ENCODE peak calls at places on chromosomes 3 and 15, in four cellular contexts. One of them, this sample, is unnamed. For H3K4me1, the result is how much of the 10 kb centered on the place peaks cover.

GRCh38 chr15:48790716-48791115 is 20.2 kb downstream of the CEP152 start:
- DNase-seq in ovary: no peak
- DNase-seq in thyroid gland: no peak
- DNase-seq in endothelial cell of umbilical vein: no peak
- DNase-seq in this sample: no peak

GRCh38 chr15:94692697-94693096 is 461.3 kb downstream of the MCTP2 start:
- DNase-seq in ovary: no peak
- DNase-seq in thyroid gland: no peak
- DNase-seq in endothelial cell of umbilical vein: no peak
- DNase-seq in this sample: no peak

GRCh38 chr3:150064952-150065351 is 94.3 kb upstream of the PFN2 start:
- DNase-seq in ovary: no peak
- DNase-seq in thyroid gland: no peak
- DNase-seq in endothelial cell of umbilical vein: no peak
- DNase-seq in this sample: no peak

GRCh38 chr15:100764778-100765457 is 114.7 kb upstream of the ALDH1A3 start:
- DNase-seq in ovary: no peak
- DNase-seq in thyroid gland: no peak
- DNase-seq in endothelial cell of umbilical vein: peak
- DNase-seq in this sample: peak

GRCh38 chr3:184716652-184717607 is 5.1 kb upstream of the MAGEF1 start:
- DNase-seq in ovary: peak
- DNase-seq in thyroid gland: peak
- DNase-seq in endothelial cell of umbilical vein: no peak
- DNase-seq in this sample: peak

GRCh38 chr3:177807150-177807875 is 610.0 kb upstream of the TBL1XR1 start:
- DNase-seq in ovary: no peak
- DNase-seq in thyroid gland: no peak
- DNase-seq in endothelial cell of umbilical vein: no peak
- DNase-seq in this sample: no peak

GRCh38 chr3:66825421-66825820 is 172.7 kb upstream of the KBTBD8 start:
- DNase-seq in ovary: no peak
- DNase-seq in thyroid gland: no peak
- DNase-seq in endothelial cell of umbilical vein: no peak
- DNase-seq in this sample: no peak

GRCh38 chr3:53230041-53230621 is 25.7 kb downstream of the TKT start:
- DNase-seq in ovary: no peak
- DNase-seq in thyroid gland: no peak
- DNase-seq in endothelial cell of umbilical vein: no peak
- DNase-seq in this sample: no peak

GRCh38 chr3:185253645-185254410 is at the start of gene EHHADH:
- DNase-seq in ovary: peak
- DNase-seq in thyroid gland: peak
- DNase-seq in endothelial cell of umbilical vein: peak
- DNase-seq in this sample: peak

GRCh38 chr15:75107905-75108838 is 84.8 kb downstream of the PPCDC start:
- DNase-seq in ovary: no peak
- DNase-seq in thyroid gland: no peak
- DNase-seq in endothelial cell of umbilical vein: peak
- DNase-seq in this sample: no peak

GRCh38 chr3:22117091-22117490 is 366.1 kb upstream of the ZNF385D start:
- DNase-seq in ovary: no peak
- DNase-seq in thyroid gland: no peak
- DNase-seq in endothelial cell of umbilical vein: no peak
- DNase-seq in this sample: no peak

GRCh38 chr3:49339593-49339946 is 283 bp downstream of the USP4 start:
- DNase-seq in ovary: no peak
- DNase-seq in thyroid gland: no peak
- DNase-seq in endothelial cell of umbilical vein: no peak
- DNase-seq in this sample: no peak

GRCh38 chr3:50203113-50203852 is 1.8 kb upstream of the SLC38A3 start:
- DNase-seq in ovary: no peak
- DNase-seq in thyroid gland: no peak
- DNase-seq in endothelial cell of umbilical vein: no peak
- DNase-seq in this sample: peak

GRCh38 chr15:72423256-72423655 is 25.2 kb downstream of the TMEM202 start:
- DNase-seq in ovary: no peak
- DNase-seq in thyroid gland: no peak
- DNase-seq in endothelial cell of umbilical vein: no peak
- DNase-seq in this sample: no peak

GRCh38 chr15:35444557-35445204 is 101.3 kb downstream of the DPH6 start:
- DNase-seq in ovary: no peak
- DNase-seq in thyroid gland: no peak
- DNase-seq in endothelial cell of umbilical vein: peak
- DNase-seq in this sample: no peak

GRCh38 chr15:80034633-80035032 is 24.8 kb upstream of the ZFAND6 start:
- DNase-seq in ovary: no peak
- DNase-seq in thyroid gland: no peak
- DNase-seq in endothelial cell of umbilical vein: no peak
- DNase-seq in this sample: no peak

GRCh38 chr15:49946681-49947080 is 172.4 kb downstream of the ATP8B4 start:
- DNase-seq in ovary: no peak
- DNase-seq in thyroid gland: peak
- DNase-seq in endothelial cell of umbilical vein: no peak
- DNase-seq in this sample: no peak

GRCh38 chr3:109152326-109152725 is 15.8 kb downstream of the C3orf85 start:
- DNase-seq in ovary: no peak
- DNase-seq in thyroid gland: no peak
- DNase-seq in endothelial cell of umbilical vein: no peak
- DNase-seq in this sample: no peak

GRCh38 chr3:141782386-141782932 is 19.3 kb downstream of the GRK7 start:
- DNase-seq in ovary: no peak
- DNase-seq in thyroid gland: no peak
- DNase-seq in endothelial cell of umbilical vein: peak
- DNase-seq in this sample: no peak

GRCh38 chr15:28996289-28996688 is 110.5 kb downstream of the APBA2 start:
- DNase-seq in ovary: no peak
- DNase-seq in thyroid gland: no peak
- DNase-seq in endothelial cell of umbilical vein: no peak
- DNase-seq in this sample: no peak

GRCh38 chr3:122941233-122942206 is 86.0 kb downstream of the SEMA5B start:
- DNase-seq in ovary: no peak
- DNase-seq in thyroid gland: no peak
- DNase-seq in endothelial cell of umbilical vein: no peak
- DNase-seq in this sample: no peak

GRCh38 chr3:146166450-146167222 is 5.7 kb upstream of the PLOD2 start:
- DNase-seq in ovary: no peak
- DNase-seq in thyroid gland: no peak
- DNase-seq in endothelial cell of umbilical vein: peak
- DNase-seq in this sample: no peak

GRCh38 chr3:80677796-80678195 is 910.0 kb upstream of the ROBO1 start:
- DNase-seq in ovary: no peak
- DNase-seq in thyroid gland: no peak
- DNase-seq in endothelial cell of umbilical vein: peak
- DNase-seq in this sample: no peak

GRCh38 chr3:113953677-113954076 is 5.9 kb downstream of the ZDHHC23 start:
- DNase-seq in ovary: no peak
- DNase-seq in thyroid gland: no peak
- DNase-seq in endothelial cell of umbilical vein: peak
- DNase-seq in this sample: no peak

GRCh38 chr3:55882006-55882405 is 394.9 kb upstream of the WNT5A start:
- DNase-seq in ovary: no peak
- DNase-seq in thyroid gland: no peak
- DNase-seq in endothelial cell of umbilical vein: no peak
- DNase-seq in this sample: no peak

GRCh38 chr3:177724020-177724638 is 526.8 kb upstream of the TBL1XR1 start:
- DNase-seq in ovary: peak
- DNase-seq in thyroid gland: peak
- DNase-seq in endothelial cell of umbilical vein: peak
- DNase-seq in this sample: no peak

GRCh38 chr15:77599899-77600298 is 32.8 kb downstream of the LINGO1 start:
- DNase-seq in ovary: no peak
- DNase-seq in thyroid gland: no peak
- DNase-seq in endothelial cell of umbilical vein: peak
- DNase-seq in this sample: no peak

GRCh38 chr3:134093906-134094305 is 64.2 kb upstream of the SLCO2A1 start:
- DNase-seq in ovary: no peak
- DNase-seq in thyroid gland: no peak
- DNase-seq in endothelial cell of umbilical vein: no peak
- DNase-seq in this sample: no peak

GRCh38 chr3:119318871-119319270 is 24.7 kb downstream of the ARHGAP31 start:
- DNase-seq in ovary: no peak
- DNase-seq in thyroid gland: no peak
- DNase-seq in endothelial cell of umbilical vein: no peak
- DNase-seq in this sample: no peak

GRCh38 chr15:61195116-61196002 is 33.7 kb downstream of the RORA start:
- DNase-seq in ovary: no peak
- DNase-seq in thyroid gland: no peak
- DNase-seq in endothelial cell of umbilical vein: peak
- DNase-seq in this sample: no peak

GRCh38 chr3:117656391-117656790 is 946.8 kb downstream of the TUSC7 start:
- DNase-seq in ovary: no peak
- DNase-seq in thyroid gland: no peak
- DNase-seq in endothelial cell of umbilical vein: no peak
- DNase-seq in this sample: no peak

GRCh38 chr15:99015677-99016568 is 8.3 kb upstream of the PGPEP1L start:
- DNase-seq in ovary: peak
- DNase-seq in thyroid gland: peak
- DNase-seq in endothelial cell of umbilical vein: no peak
- DNase-seq in this sample: no peak

GRCh38 chr3:172157566-172158258 is 118.3 kb downstream of the FNDC3B start:
- DNase-seq in ovary: no peak
- DNase-seq in thyroid gland: no peak
- DNase-seq in endothelial cell of umbilical vein: no peak
- DNase-seq in this sample: no peak
- H3K4me1 ChIP-seq in ovary: under half
- H3K4me1 ChIP-seq in thyroid gland: under half
- H3K4me1 ChIP-seq in endothelial cell of umbilical vein: under half
- H3K4me1 ChIP-seq in this sample: half or more

DNA sequence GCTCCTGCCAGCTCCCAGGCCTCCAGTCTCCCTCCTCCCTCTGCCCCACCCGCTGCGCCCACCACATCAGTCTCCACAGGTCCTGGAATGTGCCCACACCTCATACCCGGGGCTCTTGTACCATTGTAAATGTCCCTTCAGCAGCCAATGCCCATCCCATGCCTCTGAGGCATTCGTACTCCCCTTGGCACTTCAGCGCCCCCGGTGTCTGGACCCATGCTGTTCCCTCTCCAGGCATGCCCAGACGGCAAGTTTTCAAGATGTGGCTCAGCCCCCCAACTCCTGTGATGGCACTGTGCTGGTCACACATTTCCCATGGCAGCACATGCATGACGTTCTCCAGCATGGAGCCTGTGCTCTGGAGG is 13.3 kb downstream of the PLXND1 start:
- DNase-seq in ovary: no peak
- DNase-seq in thyroid gland: no peak
- DNase-seq in endothelial cell of umbilical vein: no peak
- DNase-seq in this sample: no peak
- H3K4me1 ChIP-seq in ovary: half or more
- H3K4me1 ChIP-seq in thyroid gland: under half
- H3K4me1 ChIP-seq in endothelial cell of umbilical vein: half or more
- H3K4me1 ChIP-seq in this sample: under half

DNA sequence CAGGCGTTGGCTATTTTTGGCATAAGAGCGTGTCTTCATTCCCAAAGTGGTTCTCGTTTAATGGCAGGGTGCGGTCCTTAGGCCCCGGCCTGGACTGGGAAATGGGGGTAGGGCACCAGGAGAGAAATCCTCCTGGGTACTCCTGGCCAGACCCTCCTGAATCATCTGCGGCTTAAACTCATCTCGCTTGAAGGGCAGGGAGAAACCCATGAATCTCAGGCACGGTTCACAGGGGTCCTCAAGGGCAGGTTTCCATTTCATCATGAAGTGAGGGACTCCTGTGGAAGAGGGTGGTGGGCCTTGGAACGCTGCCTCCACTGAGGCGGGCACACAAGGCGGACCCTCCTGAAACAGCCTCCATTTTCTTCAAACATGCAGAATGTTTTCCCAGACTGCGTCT is 48.4 kb downstream of the KLF13 start:
- DNase-seq in ovary: peak
- DNase-seq in thyroid gland: no peak
- DNase-seq in endothelial cell of umbilical vein: no peak
- DNase-seq in this sample: no peak
- H3K4me1 ChIP-seq in ovary: under half
- H3K4me1 ChIP-seq in thyroid gland: under half
- H3K4me1 ChIP-seq in endothelial cell of umbilical vein: under half
- H3K4me1 ChIP-seq in this sample: under half

DNA sequence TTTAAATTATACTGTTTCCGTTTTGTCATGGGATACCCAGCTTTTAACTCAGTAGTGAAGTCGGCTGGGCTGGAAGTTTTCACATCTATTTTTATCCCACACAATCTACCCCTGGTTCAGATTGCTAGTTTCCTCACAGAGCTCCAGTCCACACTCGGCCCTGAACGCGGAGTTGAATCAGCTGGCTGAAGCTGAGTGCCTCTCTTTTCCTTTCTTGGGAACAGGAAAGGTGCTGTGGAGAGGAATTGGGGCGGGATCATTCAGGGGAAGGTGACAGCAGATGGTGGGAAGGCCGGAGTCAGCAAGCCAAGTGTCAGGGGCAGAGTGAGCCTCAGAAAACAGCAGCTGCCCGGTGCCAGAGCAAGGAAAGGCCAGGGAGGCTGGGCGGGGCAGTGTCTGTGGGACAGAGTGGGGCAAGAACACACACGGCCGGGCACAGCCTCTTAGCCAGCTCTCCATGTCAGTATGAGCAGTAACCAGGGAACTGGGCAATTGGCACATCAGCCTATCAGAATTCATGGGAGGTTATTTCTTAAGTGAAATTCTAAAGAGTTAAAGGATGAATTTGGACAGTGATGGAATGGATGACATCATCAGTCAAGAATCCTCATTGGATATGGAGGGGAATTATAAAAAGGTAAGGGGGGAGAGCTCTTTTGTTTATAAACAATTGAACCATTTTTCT is 135.7 kb upstream of the IL12A start:
- DNase-seq in ovary: peak
- DNase-seq in thyroid gland: peak
- DNase-seq in endothelial cell of umbilical vein: peak
- DNase-seq in this sample: peak
- H3K4me1 ChIP-seq in ovary: under half
- H3K4me1 ChIP-seq in thyroid gland: under half
- H3K4me1 ChIP-seq in endothelial cell of umbilical vein: half or more
- H3K4me1 ChIP-seq in this sample: under half

GRCh38 chr3:187183210-187183862 is 13.9 kb upstream of the RTP1 start:
- DNase-seq in ovary: no peak
- DNase-seq in thyroid gland: no peak
- DNase-seq in endothelial cell of umbilical vein: no peak
- DNase-seq in this sample: no peak
- H3K4me1 ChIP-seq in ovary: under half
- H3K4me1 ChIP-seq in thyroid gland: under half
- H3K4me1 ChIP-seq in endothelial cell of umbilical vein: under half
- H3K4me1 ChIP-seq in this sample: under half

GRCh38 chr3:130850044-130850797 is 43.7 kb upstream of the ATP2C1 start:
- DNase-seq in ovary: no peak
- DNase-seq in thyroid gland: no peak
- DNase-seq in endothelial cell of umbilical vein: no peak
- DNase-seq in this sample: peak
- H3K4me1 ChIP-seq in ovary: under half
- H3K4me1 ChIP-seq in thyroid gland: under half
- H3K4me1 ChIP-seq in endothelial cell of umbilical vein: under half
- H3K4me1 ChIP-seq in this sample: under half

GRCh38 chr3:171809513-171810277 is 588 bp downstream of the PLD1 start:
- DNase-seq in ovary: peak
- DNase-seq in thyroid gland: no peak
- DNase-seq in endothelial cell of umbilical vein: peak
- DNase-seq in this sample: no peak
- H3K4me1 ChIP-seq in ovary: under half
- H3K4me1 ChIP-seq in thyroid gland: under half
- H3K4me1 ChIP-seq in endothelial cell of umbilical vein: under half
- H3K4me1 ChIP-seq in this sample: under half

GRCh38 chr3:12658593-12659058 is 5.3 kb downstream of the RAF1 start:
- DNase-seq in ovary: no peak
- DNase-seq in thyroid gland: no peak
- DNase-seq in endothelial cell of umbilical vein: no peak
- DNase-seq in this sample: no peak
- H3K4me1 ChIP-seq in ovary: under half
- H3K4me1 ChIP-seq in thyroid gland: half or more
- H3K4me1 ChIP-seq in endothelial cell of umbilical vein: under half
- H3K4me1 ChIP-seq in this sample: under half

This sample was measured in pancreas.